ENCODE peak calls at places on chromosomes 16 and 17, in nine cellular contexts. Y is Peyer's patch, F is uterus, K is IMR-90, P is suprapubic skin, E is heart right ventricle, C is cardiac muscle cell, R is adrenal gland, O is body of pancreas. S is an unnamed sample.

GRCh38 chr16:1691956-1692355 is 13.9 kb downstream of the JPT2 start:
- DNase-seq in E (no peak), O (no peak), K (peak; percentile 77), R (peak; percentile 53), Y (no peak), P (no peak), C (no peak), F (no peak), S (no peak)

GRCh38 chr17:6636616-6637457 is 3.7 kb downstream of the KIAA0753 start:
- DNase-seq in Y (no peak), F (no peak), O (no peak), P (no peak), C (no peak), K (no peak), E (no peak), R (no peak), S (no peak)

GRCh38 chr16:55263271-55264250 is 60.4 kb upstream of the IRX6 start:
- DNase-seq in Y (no peak), F (no peak), R (no peak), C (no peak), P (no peak), K (no peak), O (no peak), E (no peak), S (no peak)

GRCh38 chr16:4927661-4928060 is 9.3 kb downstream of the PPL start:
- DNase-seq in R (no peak), Y (no peak), F (no peak), P (no peak), K (no peak), C (no peak), E (no peak), O (no peak), S (no peak)

GRCh38 chr16:11819798-11820197 is 22.7 kb upstream of the ZC3H7A start:
- DNase-seq in K (no peak), C (no peak), O (no peak), Y (peak; percentile 59), R (no peak), E (no peak), P (no peak), F (no peak), S (no peak)

GRCh38 chr17:12098568-12098967 is 77.9 kb downstream of the MAP2K4 start:
- DNase-seq in O (no peak), F (no peak), E (no peak), K (no peak), R (no peak), Y (no peak), C (no peak), P (no peak), S (peak; percentile 39)

GRCh38 chr16:80546249-80546648 is 5.5 kb downstream of the DYNLRB2 start:
- DNase-seq in K (no peak), E (no peak), P (no peak), C (no peak), R (no peak), Y (no peak), O (no peak), F (no peak), S (no peak)

GRCh38 chr17:269616-270514 is 82.7 kb downstream of the RPH3AL start:
- DNase-seq in E (no peak), F (peak; percentile 9), C (no peak), R (no peak), O (no peak), P (peak; percentile 57), Y (peak; percentile 40), K (no peak), S (no peak)

GRCh38 chr16:72426416-72426815 is 254.5 kb upstream of the PMFBP1 start:
- DNase-seq in K (no peak), C (no peak), Y (no peak), E (no peak), O (no peak), P (no peak), R (no peak), F (no peak), S (no peak)

DNA sequence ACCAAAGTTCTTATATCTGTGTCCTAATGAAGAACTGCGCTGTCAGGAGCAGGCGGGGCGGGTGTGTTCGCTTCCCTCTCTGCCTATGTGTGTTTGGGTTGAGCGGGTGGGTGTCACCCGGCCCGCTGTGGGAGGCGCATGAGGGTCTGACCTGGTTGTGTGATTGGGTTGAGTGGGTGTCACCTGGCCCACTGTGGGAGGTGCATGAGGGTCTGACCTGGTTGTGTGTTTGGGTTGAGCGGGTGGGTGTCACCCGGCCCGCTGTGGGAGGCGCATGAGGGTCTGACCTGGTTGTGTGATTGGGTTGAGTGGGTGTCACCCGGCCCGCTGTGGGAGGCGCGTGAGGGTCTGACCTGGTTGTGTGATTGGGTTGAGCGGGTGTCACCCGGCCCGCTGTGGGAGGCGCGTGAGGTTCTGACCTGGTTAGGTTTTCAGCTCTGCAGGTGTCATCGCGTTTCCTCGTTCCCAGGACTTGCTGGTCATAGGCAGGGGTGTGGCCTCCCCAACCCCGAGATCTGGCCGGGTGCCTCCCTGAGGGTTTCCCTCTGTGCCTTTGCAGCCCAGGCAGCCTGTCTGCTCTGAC is 69.6 kb upstream of the ZNF750 start:
- DNase-seq in O (peak; percentile 98), K (no peak), C (no peak), R (no peak), E (no peak), Y (no peak), P (no peak), F (no peak), S (no peak)
- H3K36me3 ChIP-seq in O (no peaks in the 10 kb centered on the region), K (peaks cover 19% of the 10 kb centered on the region), C (peaks cover 2% of the 10 kb centered on the region), R (peaks cover 9% of the 10 kb centered on the region), E (peaks cover 37% of the 10 kb centered on the region), Y (peaks cover 13% of the 10 kb centered on the region), P (peaks cover 37% of the 10 kb centered on the region), F (no peaks in the 10 kb centered on the region), S (peaks cover 4% of the 10 kb centered on the region)

GRCh38 chr16:85136705-85137322 is 24.5 kb upstream of the CIBAR2 start:
- DNase-seq in P (no peak), R (peak; percentile 92), K (no peak), O (peak; percentile 43), C (no peak), F (peak; percentile 64), E (peak; percentile 48), Y (no peak), S (no peak)
- H3K4me3 ChIP-seq in P (peak overlapping the region; percentile 38), R (no peak overlapping the region), K (no peak overlapping the region), O (no peak overlapping the region), C (no peak overlapping the region), F (peak overlapping the region; percentile 26), E (peak overlapping the region; percentile 30), Y (no peak overlapping the region), S (no peak overlapping the region)

DNA sequence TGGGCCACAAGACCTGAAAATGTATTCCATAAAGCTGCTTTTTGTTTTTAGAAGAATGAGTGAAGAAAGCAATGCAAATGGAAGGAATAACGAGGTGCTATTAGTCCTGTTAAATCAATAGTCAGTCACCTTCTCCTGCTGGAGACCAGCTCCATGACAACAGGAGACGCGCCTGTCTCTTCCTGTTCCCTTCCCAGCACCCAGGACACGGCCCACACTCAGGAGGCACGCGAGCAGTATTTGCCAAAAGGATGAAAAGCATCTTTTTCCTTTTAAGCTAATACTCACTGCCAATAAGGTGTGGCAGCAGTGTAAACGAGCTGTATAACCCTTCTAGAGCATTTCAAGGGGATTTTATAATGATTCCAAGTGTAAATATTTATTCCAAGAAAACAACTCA is 37.7 kb downstream of the GTF3C1 start:
- DNase-seq in R (no peak), Y (no peak), O (no peak), P (no peak), C (no peak), K (no peak), F (no peak), E (no peak), S (no peak)
- H3K36me3 ChIP-seq in R (peaks cover 56% of the 10 kb centered on the region), Y (peaks cover 58% of the 10 kb centered on the region), O (no peaks in the 10 kb centered on the region), P (peaks cover 72% of the 10 kb centered on the region), C (peaks cover 30% of the 10 kb centered on the region), K (peaks cover 51% of the 10 kb centered on the region), F (no peaks in the 10 kb centered on the region), E (peaks cover 75% of the 10 kb centered on the region), S (peaks cover 23% of the 10 kb centered on the region)

GRCh38 chr17:29587591-29587990 is 1.9 kb downstream of the GIT1 start:
- DNase-seq in C (no peak), E (no peak), F (no peak), K (no peak), O (no peak), P (no peak), Y (no peak), R (peak; percentile 18), S (no peak)

GRCh38 chr17:29588561-29589411 is 662 bp downstream of the GIT1 start:
- DNase-seq in Y (peak; percentile 69), K (peak; percentile 29), P (no peak), C (peak; percentile 68), E (peak; percentile 44), O (peak; percentile 48), R (peak; percentile 49), F (peak; percentile 37), S (peak; percentile 59)

GRCh38 chr17:29585080-29585751 is 4.2 kb downstream of the GIT1 start:
- DNase-seq in P (peak; percentile 71), O (no peak), K (no peak), F (peak; percentile 16), R (peak; percentile 28), Y (peak; percentile 54), E (peak; percentile 50), C (no peak), S (no peak)

GRCh38 chr17:29588017-29588557 is 1.4 kb downstream of the GIT1 start:
- DNase-seq in R (no peak), C (no peak), E (no peak), Y (no peak), K (no peak), F (no peak), O (no peak), P (no peak), S (no peak)

DNA sequence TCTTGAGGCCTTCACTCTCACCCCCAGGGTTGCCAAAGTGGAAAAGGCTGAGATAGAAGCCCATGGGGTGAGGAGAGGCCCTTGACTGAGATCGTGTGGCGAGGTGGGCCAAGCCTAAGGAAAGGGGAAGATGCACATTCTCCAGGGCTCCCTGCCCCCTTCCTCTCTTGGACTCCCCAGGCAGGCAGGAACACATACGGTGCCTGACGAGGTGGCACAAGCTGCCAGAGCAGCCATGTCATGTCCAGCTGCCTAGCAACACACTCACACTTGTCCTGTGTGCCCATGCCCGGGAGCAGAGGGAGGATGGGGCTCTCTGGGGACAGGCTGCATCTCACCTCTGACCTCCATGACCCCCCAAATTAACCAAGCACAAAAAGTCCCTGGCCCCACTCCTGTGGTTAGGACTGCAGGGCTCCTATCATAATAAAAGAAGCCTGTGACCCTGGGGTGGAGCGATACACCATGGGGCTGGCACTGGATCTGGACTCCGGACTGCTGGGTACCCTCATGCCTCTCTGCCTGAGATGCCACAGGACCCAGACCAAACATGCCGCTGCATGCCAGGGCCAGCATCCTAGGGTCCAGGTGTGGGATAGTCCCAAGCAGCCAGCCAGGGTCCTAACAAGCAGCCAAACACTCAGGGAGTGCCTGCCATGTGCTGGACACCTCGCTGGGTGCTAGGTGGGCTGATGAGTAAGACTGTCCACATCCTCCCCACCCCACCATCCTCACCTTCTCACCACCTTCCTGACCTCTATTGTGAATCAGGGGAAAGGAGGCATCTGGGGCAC is 2.6 kb downstream of the GIT1 start:
- DNase-seq in C (no peak), E (no peak), R (peak; percentile 19), Y (no peak), F (peak; percentile 16), K (no peak), O (no peak), P (no peak), S (no peak)
- H3K4me3 ChIP-seq in C (no peak overlapping the region), E (no peak overlapping the region), R (no peak overlapping the region), Y (no peak overlapping the region), F (no peak overlapping the region), K (no peak overlapping the region), O (no peak overlapping the region), P (no peak overlapping the region), S (no peak overlapping the region)